ENCODE peak calls at places on chromosomes 12 and 14, in five cellular contexts. S is ovary, U is stomach, G is A549, B is K562. O is an unnamed sample.

GRCh38 chr12:67019070-67019469 is 250.1 kb upstream of the CAND1 start:
- DNase-seq in G (no peak), U (no peak), S (no peak), B (no peak), O (no peak)

GRCh38 chr14:31992051-31992450 is 85.1 kb upstream of the ARHGAP5 start:
- DNase-seq in B (no peak), G (peak), S (no peak), U (no peak), O (peak)

GRCh38 chr14:102280376-102280962 is 24.5 kb downstream of the MOK start:
- DNase-seq in U (no peak), B (no peak), S (no peak), G (peak), O (peak)

GRCh38 chr12:117024961-117025480 is 74.2 kb downstream of the TESC start:
- DNase-seq in U (peak), G (no peak), B (no peak), S (no peak), O (no peak)

GRCh38 chr14:99686557-99687283 is 2.6 kb downstream of the CYP46A1 start:
- DNase-seq in G (no peak), B (no peak), U (no peak), S (no peak), O (no peak)

GRCh38 chr12:1425396-1425729 is 169.0 kb downstream of the FBXL14 start:
- DNase-seq in G (no peak), U (no peak), S (no peak), B (no peak), O (no peak)

GRCh38 chr12:108514468-108514972 is 557 bp upstream of the FICD start:
- DNase-seq in U (no peak), S (no peak), G (no peak), B (no peak), O (no peak)

GRCh38 chr12:45214739-45215418 is 1.0 kb upstream of the ANO6 start:
- DNase-seq in U (no peak), G (no peak), S (peak), B (no peak), O (peak)

GRCh38 chr14:55191881-55192616 is 664 bp upstream of the DLGAP5 start:
- DNase-seq in B (peak), S (no peak), U (no peak), G (peak), O (no peak)

GRCh38 chr14:50082308-50082742 is 34.0 kb downstream of the VCPKMT start:
- DNase-seq in B (no peak), U (no peak), G (no peak), S (no peak), O (no peak)

GRCh38 chr12:115886666-115887065 is 390.8 kb downstream of the MED13L start:
- DNase-seq in B (no peak), G (no peak), U (no peak), S (no peak), O (no peak)

DNA sequence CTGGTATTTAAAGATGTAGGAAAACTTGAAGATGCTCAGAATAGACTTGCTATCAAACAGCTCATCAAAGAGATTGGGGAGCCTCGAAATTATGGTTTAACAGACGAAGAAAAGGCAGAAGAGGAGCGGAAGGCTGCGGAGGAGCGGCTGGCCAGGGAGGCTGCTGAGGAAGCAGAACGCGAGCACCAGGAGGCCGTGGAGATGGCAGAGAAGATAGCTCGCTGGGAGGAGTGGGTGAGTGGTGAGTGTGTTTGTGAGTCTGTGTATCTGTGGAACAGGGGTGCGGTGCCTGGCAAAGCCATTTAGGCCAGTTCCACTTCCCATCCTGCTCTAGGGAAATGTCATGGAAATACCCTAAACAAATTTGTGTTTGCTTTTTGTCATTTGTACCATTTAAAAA is 19.2 kb upstream of the PAPOLA start:
- DNase-seq in B (no peak), G (no peak), S (no peak), U (no peak), O (no peak)
- TF ChIP-seq POLR2A in B (no peak), G (no peak), S (no peak), U (no peak), O (no peak)

DNA sequence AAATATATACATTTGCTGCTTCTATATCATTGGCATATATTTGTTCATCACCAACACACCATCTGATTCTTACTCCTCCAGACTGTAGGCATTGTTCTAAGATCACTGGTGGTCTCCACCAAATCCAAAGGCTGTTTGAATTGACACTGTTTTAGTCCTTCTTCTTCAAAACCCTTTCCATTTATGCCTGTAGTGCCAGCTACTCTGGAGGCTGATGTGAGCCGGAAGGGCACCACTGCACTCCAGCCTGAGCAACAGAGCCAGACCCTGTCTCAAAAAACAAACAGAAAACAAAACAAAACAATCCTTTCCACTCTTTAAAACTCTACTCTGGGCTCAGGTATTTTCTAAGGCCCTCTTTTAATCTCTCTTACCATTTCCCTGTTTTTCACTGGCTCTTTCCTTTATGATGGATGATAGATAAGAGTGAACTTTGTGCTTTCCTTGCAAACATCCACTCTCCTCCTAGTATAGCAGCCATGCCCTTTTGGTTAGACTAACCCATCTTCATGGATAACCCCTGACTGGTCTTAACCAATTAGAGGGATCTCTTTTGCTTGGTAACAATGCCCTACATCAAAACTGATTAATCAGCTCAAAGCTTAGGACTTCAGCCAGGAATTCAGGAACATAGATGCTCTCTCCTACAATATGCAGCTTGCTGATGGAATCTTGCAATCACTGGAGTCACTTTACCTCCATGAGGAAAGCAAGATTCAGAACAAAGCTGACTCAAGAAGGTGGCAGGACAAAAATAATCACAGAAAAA is 24.9 kb downstream of the SPTSSA start:
- DNase-seq in U (no peak), B (no peak), G (no peak), S (no peak), O (no peak)
- H3K27ac ChIP-seq in U (no peak), B (no peak), G (peak), S (no peak), O (peak)

DNA sequence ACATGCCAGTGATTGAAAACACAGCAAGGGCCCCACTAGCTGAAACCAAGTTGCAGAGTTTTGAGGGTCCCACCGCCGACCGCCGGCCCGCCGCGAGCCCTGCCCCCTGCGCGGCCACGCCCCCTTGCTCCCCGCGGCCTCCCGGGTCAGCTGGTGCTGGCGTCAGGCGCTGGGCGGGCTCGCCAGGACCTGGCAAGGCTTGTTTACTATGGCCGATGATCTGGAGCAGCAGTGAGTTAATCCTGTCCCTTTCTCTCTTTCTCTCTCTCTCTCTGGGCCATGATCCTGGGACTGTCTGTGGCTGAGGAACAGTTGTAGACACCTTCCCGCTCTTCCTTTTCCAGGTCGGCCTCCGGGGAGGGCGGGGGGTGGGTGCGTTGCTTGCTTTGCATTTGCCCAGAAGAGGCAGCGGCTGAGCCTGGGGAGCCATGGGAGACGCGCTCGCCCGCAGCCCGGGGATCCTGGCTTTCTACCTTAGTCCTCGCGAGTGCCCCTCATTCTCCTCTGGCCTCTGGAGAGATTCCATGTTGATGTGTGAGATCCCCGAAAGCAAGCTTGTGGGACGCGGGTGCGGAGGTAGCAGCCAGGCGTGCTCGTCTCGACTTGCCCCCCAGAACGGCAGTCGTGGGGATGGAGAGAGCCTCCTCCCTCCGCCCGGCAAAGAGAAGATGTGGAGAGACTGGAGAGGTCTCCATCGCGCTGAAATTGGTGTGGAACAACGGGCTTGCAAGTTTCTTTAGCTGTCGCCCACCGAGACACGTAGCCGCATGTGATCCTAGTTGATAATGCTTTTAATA is at the start of gene ABHD4:
- DNase-seq in S (peak), B (peak), U (peak), G (peak), O (peak)
- TF ChIP-seq POLR2A in S (no peak), B (peak), U (peak), G (peak), O (peak)

GRCh38 chr14:103584326-103584915 is 21.7 kb downstream of the COA8 start:
- DNase-seq in U (no peak), B (no peak), S (no peak), G (no peak), O (no peak)

GRCh38 chr14:103578401-103579075 is 15.8 kb downstream of the COA8 start:
- DNase-seq in G (no peak), B (no peak), S (no peak), U (no peak), O (peak)

GRCh38 chr14:103576371-103577024 is 13.7 kb downstream of the COA8 start:
- DNase-seq in B (no peak), G (peak), U (peak), S (peak), O (peak)

GRCh38 chr14:103581206-103581605 is 18.4 kb downstream of the COA8 start:
- DNase-seq in U (no peak), S (no peak), G (no peak), B (no peak), O (no peak)

GRCh38 chr14:103581954-103582703 is 19.4 kb downstream of the COA8 start:
- DNase-seq in S (no peak), B (no peak), G (no peak), U (no peak), O (no peak)
- H3K27ac ChIP-seq in S (no peak), B (no peak), G (no peak), U (no peak), O (no peak)

GRCh38 chr12:125614058-125614457 is 548.8 kb downstream of the AACS start:
- DNase-seq in S (no peak), B (no peak), G (no peak), U (no peak), O (no peak)
- TF ChIP-seq POLR2A in S (no peak), B (no peak), G (no peak), U (no peak), O (no peak)

GRCh38 chr14:68147331-68147730 is 327.8 kb downstream of the RAD51B start:
- DNase-seq in G (no peak), U (no peak), B (no peak), S (no peak), O (no peak)

GRCh38 chr14:68148276-68148675 is 328.7 kb downstream of the RAD51B start:
- DNase-seq in U (no peak), B (no peak), G (no peak), S (no peak), O (peak)

GRCh38 chr14:68145539-68145938 is 326.0 kb downstream of the RAD51B start:
- DNase-seq in U (no peak), S (no peak), G (no peak), B (no peak), O (peak)

GRCh38 chr14:68145036-68145435 is 325.5 kb downstream of the RAD51B start:
- DNase-seq in S (no peak), U (no peak), G (peak), B (no peak), O (no peak)

DNA sequence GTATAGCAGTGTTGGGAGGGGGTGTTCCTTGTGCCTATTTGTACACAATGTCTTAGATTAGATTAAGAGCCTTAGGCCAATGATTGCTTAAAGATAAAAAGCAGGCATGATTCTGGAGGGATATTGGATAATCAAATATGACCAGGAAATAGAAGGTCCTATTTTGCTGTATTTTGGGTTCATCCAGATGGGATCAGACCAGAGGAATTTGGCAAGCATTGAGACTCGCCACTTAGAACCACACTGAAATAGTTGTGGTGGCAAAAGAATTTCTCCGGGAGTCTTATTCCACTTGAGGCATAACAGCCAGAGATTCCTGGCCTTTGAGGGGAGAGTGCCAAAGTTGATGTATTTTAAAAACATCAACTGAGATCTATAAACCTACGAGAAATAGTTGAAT is 327.2 kb downstream of the RAD51B start:
- DNase-seq in G (peak), S (no peak), B (no peak), U (no peak), O (peak)
- H3K27ac ChIP-seq in G (peak), S (no peak), B (no peak), U (no peak), O (no peak)

GRCh38 chr14:103522649-103523582 is at the start of gene CKB:
- DNase-seq in U (peak), G (peak), S (peak), B (peak), O (peak)
- TF ChIP-seq POLR2A in U (no peak), G (peak), S (peak), B (no peak), O (peak)

GRCh38 chr14:59253527-59253926 is 65.1 kb downstream of the DAAM1 start:
- DNase-seq in S (no peak), U (no peak), B (no peak), G (no peak), O (no peak)
- H3K27ac ChIP-seq in S (no peak), U (no peak), B (no peak), G (peak), O (no peak)

GRCh38 chr12:54292083-54292930 is 8.5 kb downstream of the NFE2 start:
- DNase-seq in B (no peak), G (no peak), S (no peak), U (no peak), O (no peak)
- TF ChIP-seq POLR2A in B (peak), G (no peak), S (no peak), U (no peak), O (no peak)

O was measured in IMR-90.